ENCODE peak calls at places on chromosomes 12 and 14, in five cellular contexts. V is mammary epithelial cell, D is GM10248, A is left ventricle myocardium inferior, B is stomach. Y is an unnamed sample.

GRCh38 chr12:129788506-129788905 is 115.3 kb downstream of the TMEM132D start:
- DNase-seq in V (no peak), D (no peak), A (no peak), B (no peak), Y (no peak)

GRCh38 chr14:21308479-21309237 is 28.8 kb downstream of the RPGRIP1 start:
- DNase-seq in V (peak; percentile 93), D (peak; percentile 66), A (peak; percentile 44), B (peak; percentile 89), Y (peak; percentile 62)

GRCh38 chr12:29497588-29497987 is at the start of gene OVCH1:
- DNase-seq in V (no peak), D (no peak), A (no peak), B (no peak), Y (no peak)

GRCh38 chr12:108879615-108880254 is at the start of gene DAO:
- DNase-seq in V (no peak), D (no peak), A (no peak), B (no peak), Y (no peak)

GRCh38 chr12:132163041-132163910 is 19.0 kb downstream of the NOC4L start:
- DNase-seq in V (no peak), D (no peak), A (peak; percentile 11), B (no peak), Y (no peak)

GRCh38 chr12:51941011-51941561 is 10.4 kb upstream of the ACVR1B start:
- DNase-seq in V (no peak), D (no peak), A (no peak), B (peak; percentile 7), Y (no peak)

GRCh38 chr12:120352117-120352516 is 16.8 kb downstream of the MSI1 start:
- DNase-seq in V (peak; percentile 37), D (no peak), A (no peak), B (no peak), Y (no peak)

GRCh38 chr12:56601503-56601902 is 28.6 kb downstream of the BAZ2A start:
- DNase-seq in V (no peak), D (peak; percentile 42), A (no peak), B (no peak), Y (no peak)

GRCh38 chr12:123026094-123026853 is 45.8 kb downstream of the ARL6IP4 start:
- DNase-seq in V (no peak), D (no peak), A (no peak), B (no peak), Y (no peak)

GRCh38 chr14:23346693-23347405 is 5.8 kb downstream of the SLC22A17 start:
- DNase-seq in V (no peak), D (no peak), A (no peak), B (no peak), Y (no peak)

GRCh38 chr12:71955946-71956345 is 17.3 kb downstream of the TPH2 start:
- DNase-seq in V (no peak), D (no peak), A (no peak), B (no peak), Y (no peak)

GRCh38 chr12:58588771-58589170 is 331.5 kb downstream of the LRIG3 start:
- DNase-seq in V (peak; percentile 56), D (no peak), A (no peak), B (no peak), Y (no peak)

GRCh38 chr12:60266381-60266852 is 670.6 kb downstream of the SLC16A7 start:
- DNase-seq in V (peak; percentile 74), D (no peak), A (no peak), B (no peak), Y (no peak)

GRCh38 chr12:112283541-112283940 is 98.7 kb downstream of the HECTD4 start:
- DNase-seq in V (peak; percentile 20), D (no peak), A (no peak), B (no peak), Y (no peak)

GRCh38 chr14:71011479-71011878 is 104.2 kb downstream of the PCNX1 start:
- DNase-seq in V (no peak), D (no peak), A (no peak), B (no peak), Y (no peak)
- TF ChIP-seq CTCF in V (no peak), D (no peak), A (peak; percentile 32), B (no peak), Y (peak; percentile 37)

DNA sequence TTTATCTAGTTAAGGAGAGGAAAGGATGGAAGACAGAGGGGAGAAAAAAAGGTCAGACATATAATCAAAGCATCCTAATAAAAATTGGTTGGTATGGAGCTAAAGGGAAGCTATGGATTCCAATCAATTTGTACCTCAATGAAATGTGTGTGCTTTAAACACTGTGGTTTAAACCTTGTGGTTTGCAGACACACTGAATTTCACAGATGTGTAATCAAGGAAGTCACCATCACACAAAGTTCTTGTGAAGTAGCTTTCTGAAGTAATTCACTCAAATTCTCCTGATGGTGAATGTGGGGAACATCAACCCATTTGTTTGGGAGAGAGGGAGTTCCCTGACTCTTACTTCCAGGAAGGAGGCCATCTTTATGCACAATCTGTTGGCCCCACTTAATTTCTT is 243.3 kb upstream of the KRR1 start:
- DNase-seq in V (no peak), D (no peak), A (no peak), B (no peak), Y (no peak)
- TF ChIP-seq CTCF in V (no peak), D (no peak), A (no peak), B (no peak), Y (no peak)

GRCh38 chr12:3834774-3835173 is 38.4 kb downstream of the PARP11 start:
- DNase-seq in V (no peak), D (no peak), A (no peak), B (no peak), Y (no peak)

GRCh38 chr12:3838065-3838464 is 35.1 kb downstream of the PARP11 start:
- DNase-seq in V (no peak), D (no peak), A (no peak), B (no peak), Y (no peak)

GRCh38 chr12:3835914-3836313 is 37.3 kb downstream of the PARP11 start:
- DNase-seq in V (no peak), D (no peak), A (no peak), B (no peak), Y (no peak)

GRCh38 chr12:3836641-3837040 is 36.6 kb downstream of the PARP11 start:
- DNase-seq in V (no peak), D (no peak), A (no peak), B (no peak), Y (no peak)

DNA sequence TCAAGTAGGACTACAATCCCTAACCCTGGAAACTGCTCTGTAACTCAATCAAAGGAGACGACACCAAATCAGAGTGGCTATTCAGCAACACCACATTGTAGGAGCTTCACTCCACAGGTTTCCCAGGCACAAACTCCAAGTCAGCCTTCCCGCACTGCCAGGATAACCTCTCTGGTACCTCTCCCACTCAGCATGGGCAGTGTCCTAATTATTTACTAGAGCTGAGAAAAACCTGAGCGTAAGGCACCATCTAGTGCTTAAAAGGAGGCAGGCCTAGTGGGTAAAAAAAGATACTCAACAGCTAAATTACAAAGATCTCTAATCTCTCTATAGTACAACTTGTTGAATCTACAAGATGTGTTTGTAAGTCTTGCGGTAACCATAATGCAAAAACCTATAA is 36.1 kb downstream of the PARP11 start:
- DNase-seq in V (no peak), D (peak; percentile 29), A (no peak), B (no peak), Y (no peak)
- TF ChIP-seq CTCF in V (no peak), D (peak; percentile 31), A (no peak), B (no peak), Y (no peak)

DNA sequence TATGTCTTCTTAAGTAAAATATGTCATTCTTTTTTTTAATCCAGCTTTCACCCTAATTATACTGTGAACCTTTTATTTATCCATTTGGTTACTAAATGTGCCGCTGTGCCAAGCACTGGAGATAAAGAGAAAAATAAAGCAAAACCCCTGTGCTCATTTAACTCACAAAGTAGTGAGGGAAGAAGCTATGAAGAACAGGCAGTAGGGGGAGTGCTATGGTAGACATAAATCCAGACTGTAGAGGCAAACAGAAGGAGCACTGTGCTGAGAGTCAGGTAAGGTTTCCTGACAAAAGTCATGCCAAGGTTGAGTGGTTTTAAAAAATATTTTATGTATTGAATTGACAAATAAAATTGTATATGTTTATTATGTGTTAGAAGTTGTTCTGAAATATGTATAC is 188.5 kb upstream of the SYT10 start:
- DNase-seq in V (peak; percentile 14), D (no peak), A (no peak), B (no peak), Y (no peak)
- TF ChIP-seq CTCF in V (peak; percentile 49), D (no peak), A (no peak), B (no peak), Y (no peak)

GRCh38 chr14:51554953-51555352 is 96.8 kb upstream of the FRMD6 start:
- DNase-seq in V (no peak), D (no peak), A (no peak), B (no peak), Y (no peak)
- TF ChIP-seq CTCF in V (no peak), D (no peak), A (no peak), B (no peak), Y (no peak)

DNA sequence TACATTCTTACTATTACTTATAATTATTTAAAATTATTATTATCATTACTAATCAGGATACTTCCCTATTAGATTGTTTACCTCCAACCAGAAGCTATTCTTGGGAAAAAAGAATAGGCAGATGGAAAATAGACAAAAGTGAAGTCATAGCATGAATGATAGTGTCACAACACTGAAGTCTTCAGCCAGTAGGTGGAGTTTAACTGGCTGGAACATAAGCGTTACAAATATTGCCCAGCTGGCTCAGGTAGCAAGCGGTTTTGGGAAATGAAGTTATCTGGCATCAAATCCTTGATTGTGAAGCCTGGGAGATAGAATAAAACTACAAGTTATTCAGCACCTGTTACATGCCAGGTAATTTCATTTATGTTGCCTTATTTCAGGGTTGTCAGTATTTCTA is 762.9 kb downstream of the C12orf50 start:
- DNase-seq in V (no peak), D (no peak), A (no peak), B (no peak), Y (no peak)
- TF ChIP-seq CTCF in V (peak; percentile 7), D (no peak), A (no peak), B (no peak), Y (peak; percentile 30)

GRCh38 chr14:92352158-92352985 is 29.4 kb downstream of the SLC24A4 start:
- DNase-seq in V (peak; percentile 4), D (peak; percentile 48), A (no peak), B (no peak), Y (no peak)
- TF ChIP-seq CTCF in V (peak; percentile 24), D (peak; percentile 33), A (no peak), B (no peak), Y (peak; percentile 47)

Y was measured in neural crest cell.